ENCODE peak calls at places on chromosome 4, in six cellular contexts. One of them, this sample, is unnamed. For H3K4me1, the result is how much of the 10 kb centered on the place peaks cover.

GRCh38 chr4:171582961-171583581 is 230.1 kb upstream of the GALNTL6 start:
- DNase-seq in pancreas: no peak
- DNase-seq in astrocyte: no peak
- DNase-seq in CD4-positive, CD25-positive, alpha-beta regulatory T cell: no peak
- DNase-seq in psoas muscle: no peak
- DNase-seq in Peyer's patch: no peak
- DNase-seq in this sample: no peak

GRCh38 chr4:181008164-181008563 is 1235.0 kb upstream of the TENM3 start:
- DNase-seq in pancreas: no peak
- DNase-seq in astrocyte: peak
- DNase-seq in CD4-positive, CD25-positive, alpha-beta regulatory T cell: no peak
- DNase-seq in psoas muscle: no peak
- DNase-seq in Peyer's patch: no peak
- DNase-seq in this sample: no peak

GRCh38 chr4:107046261-107046660 is 10.1 kb upstream of the DKK2 start:
- DNase-seq in pancreas: no peak
- DNase-seq in astrocyte: no peak
- DNase-seq in CD4-positive, CD25-positive, alpha-beta regulatory T cell: no peak
- DNase-seq in psoas muscle: no peak
- DNase-seq in Peyer's patch: no peak
- DNase-seq in this sample: no peak

GRCh38 chr4:48262926-48263325 is 6.7 kb downstream of the TEC start:
- DNase-seq in pancreas: no peak
- DNase-seq in astrocyte: peak
- DNase-seq in CD4-positive, CD25-positive, alpha-beta regulatory T cell: no peak
- DNase-seq in psoas muscle: no peak
- DNase-seq in Peyer's patch: no peak
- DNase-seq in this sample: no peak

GRCh38 chr4:2248821-2249261 is 6.9 kb upstream of the HAUS3 start:
- DNase-seq in pancreas: peak
- DNase-seq in astrocyte: no peak
- DNase-seq in CD4-positive, CD25-positive, alpha-beta regulatory T cell: no peak
- DNase-seq in psoas muscle: peak
- DNase-seq in Peyer's patch: peak
- DNase-seq in this sample: no peak

GRCh38 chr4:78446607-78447006 is 105.0 kb upstream of the ANXA3 start:
- DNase-seq in pancreas: no peak
- DNase-seq in astrocyte: no peak
- DNase-seq in CD4-positive, CD25-positive, alpha-beta regulatory T cell: no peak
- DNase-seq in psoas muscle: no peak
- DNase-seq in Peyer's patch: no peak
- DNase-seq in this sample: no peak

GRCh38 chr4:166252487-166253402 is 379.7 kb downstream of the TLL1 start:
- DNase-seq in pancreas: no peak
- DNase-seq in astrocyte: no peak
- DNase-seq in CD4-positive, CD25-positive, alpha-beta regulatory T cell: no peak
- DNase-seq in psoas muscle: no peak
- DNase-seq in Peyer's patch: no peak
- DNase-seq in this sample: no peak

GRCh38 chr4:129532573-129532972 is 436.6 kb downstream of the C4orf33 start:
- DNase-seq in pancreas: no peak
- DNase-seq in astrocyte: no peak
- DNase-seq in CD4-positive, CD25-positive, alpha-beta regulatory T cell: no peak
- DNase-seq in psoas muscle: no peak
- DNase-seq in Peyer's patch: no peak
- DNase-seq in this sample: no peak

GRCh38 chr4:114782842-114783595 is 184.4 kb downstream of the UGT8 start:
- DNase-seq in pancreas: no peak
- DNase-seq in astrocyte: peak
- DNase-seq in CD4-positive, CD25-positive, alpha-beta regulatory T cell: no peak
- DNase-seq in psoas muscle: no peak
- DNase-seq in Peyer's patch: no peak
- DNase-seq in this sample: no peak

GRCh38 chr4:108796173-108796572 is 33.3 kb upstream of the ETNPPL start:
- DNase-seq in pancreas: no peak
- DNase-seq in astrocyte: no peak
- DNase-seq in CD4-positive, CD25-positive, alpha-beta regulatory T cell: no peak
- DNase-seq in psoas muscle: no peak
- DNase-seq in Peyer's patch: no peak
- DNase-seq in this sample: no peak

GRCh38 chr4:82988323-82988832 is 22.2 kb downstream of the LIN54 start:
- DNase-seq in pancreas: no peak
- DNase-seq in astrocyte: peak
- DNase-seq in CD4-positive, CD25-positive, alpha-beta regulatory T cell: no peak
- DNase-seq in psoas muscle: no peak
- DNase-seq in Peyer's patch: no peak
- DNase-seq in this sample: no peak

GRCh38 chr4:73723945-73724344 is 16.4 kb upstream of the CXCL8 start:
- DNase-seq in pancreas: no peak
- DNase-seq in astrocyte: no peak
- DNase-seq in CD4-positive, CD25-positive, alpha-beta regulatory T cell: no peak
- DNase-seq in psoas muscle: no peak
- DNase-seq in Peyer's patch: no peak
- DNase-seq in this sample: no peak

GRCh38 chr4:73721901-73722300 is 18.5 kb upstream of the CXCL8 start:
- DNase-seq in pancreas: no peak
- DNase-seq in astrocyte: no peak
- DNase-seq in CD4-positive, CD25-positive, alpha-beta regulatory T cell: no peak
- DNase-seq in psoas muscle: no peak
- DNase-seq in Peyer's patch: no peak
- DNase-seq in this sample: no peak

GRCh38 chr4:73718375-73719373 is 21.7 kb upstream of the CXCL8 start:
- DNase-seq in pancreas: no peak
- DNase-seq in astrocyte: peak
- DNase-seq in CD4-positive, CD25-positive, alpha-beta regulatory T cell: no peak
- DNase-seq in psoas muscle: no peak
- DNase-seq in Peyer's patch: no peak
- DNase-seq in this sample: no peak

GRCh38 chr4:73723029-73723428 is 17.3 kb upstream of the CXCL8 start:
- DNase-seq in pancreas: no peak
- DNase-seq in astrocyte: peak
- DNase-seq in CD4-positive, CD25-positive, alpha-beta regulatory T cell: no peak
- DNase-seq in psoas muscle: no peak
- DNase-seq in Peyer's patch: no peak
- DNase-seq in this sample: no peak

GRCh38 chr4:73721419-73721818 is 18.9 kb upstream of the CXCL8 start:
- DNase-seq in pancreas: no peak
- DNase-seq in astrocyte: peak
- DNase-seq in CD4-positive, CD25-positive, alpha-beta regulatory T cell: no peak
- DNase-seq in psoas muscle: no peak
- DNase-seq in Peyer's patch: no peak
- DNase-seq in this sample: no peak
- H3K4me1 ChIP-seq in pancreas: under half
- H3K4me1 ChIP-seq in astrocyte: under half
- H3K4me1 ChIP-seq in CD4-positive, CD25-positive, alpha-beta regulatory T cell: under half
- H3K4me1 ChIP-seq in psoas muscle: under half
- H3K4me1 ChIP-seq in Peyer's patch: under half
- H3K4me1 ChIP-seq in this sample: under half

GRCh38 chr4:119665718-119666117 is 37.1 kb upstream of the PDE5A start:
- DNase-seq in pancreas: no peak
- DNase-seq in astrocyte: no peak
- DNase-seq in CD4-positive, CD25-positive, alpha-beta regulatory T cell: no peak
- DNase-seq in psoas muscle: no peak
- DNase-seq in Peyer's patch: no peak
- DNase-seq in this sample: no peak
- H3K27ac ChIP-seq in pancreas: no peak
- H3K27ac ChIP-seq in astrocyte: no peak
- H3K27ac ChIP-seq in CD4-positive, CD25-positive, alpha-beta regulatory T cell: no peak
- H3K27ac ChIP-seq in psoas muscle: no peak
- H3K27ac ChIP-seq in Peyer's patch: no peak
- H3K27ac ChIP-seq in this sample: no peak

GRCh38 chr4:52870225-52870624 is 8.1 kb downstream of the RASL11B start:
- DNase-seq in pancreas: no peak
- DNase-seq in astrocyte: no peak
- DNase-seq in CD4-positive, CD25-positive, alpha-beta regulatory T cell: no peak
- DNase-seq in psoas muscle: no peak
- DNase-seq in Peyer's patch: no peak
- DNase-seq in this sample: no peak
- H3K4me1 ChIP-seq in pancreas: under half
- H3K4me1 ChIP-seq in astrocyte: under half
- H3K4me1 ChIP-seq in CD4-positive, CD25-positive, alpha-beta regulatory T cell: under half
- H3K4me1 ChIP-seq in psoas muscle: under half
- H3K4me1 ChIP-seq in Peyer's patch: under half
- H3K4me1 ChIP-seq in this sample: under half

DNA sequence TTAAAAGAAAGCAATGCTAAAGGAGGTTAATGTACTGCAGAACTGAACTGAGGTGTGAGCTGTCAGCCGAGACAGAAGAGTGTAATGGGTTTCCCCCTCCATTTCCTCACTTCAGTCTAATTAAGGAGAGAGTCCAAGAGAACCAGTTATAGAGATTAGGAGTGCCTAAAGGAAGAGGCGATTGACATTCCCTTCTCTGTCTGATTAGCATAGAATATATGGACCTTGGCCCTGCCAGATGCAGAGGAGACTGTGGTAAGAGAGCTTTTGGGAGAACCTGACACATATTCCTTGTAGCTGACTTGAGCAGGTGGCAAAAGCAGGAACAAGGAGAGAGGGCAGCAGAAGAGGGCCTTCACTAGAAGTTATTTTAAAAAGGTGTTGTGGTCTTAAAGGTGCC is 137.5 kb upstream of the INPP4B start:
- DNase-seq in pancreas: no peak
- DNase-seq in astrocyte: no peak
- DNase-seq in CD4-positive, CD25-positive, alpha-beta regulatory T cell: no peak
- DNase-seq in psoas muscle: no peak
- DNase-seq in Peyer's patch: no peak
- DNase-seq in this sample: no peak
- H3K27ac ChIP-seq in pancreas: no peak
- H3K27ac ChIP-seq in astrocyte: no peak
- H3K27ac ChIP-seq in CD4-positive, CD25-positive, alpha-beta regulatory T cell: no peak
- H3K27ac ChIP-seq in psoas muscle: no peak
- H3K27ac ChIP-seq in Peyer's patch: no peak
- H3K27ac ChIP-seq in this sample: no peak

GRCh38 chr4:52369649-52370048 is 289.5 kb downstream of the USP46 start:
- DNase-seq in pancreas: no peak
- DNase-seq in astrocyte: no peak
- DNase-seq in CD4-positive, CD25-positive, alpha-beta regulatory T cell: no peak
- DNase-seq in psoas muscle: no peak
- DNase-seq in Peyer's patch: no peak
- DNase-seq in this sample: no peak
- H3K4me1 ChIP-seq in pancreas: under half
- H3K4me1 ChIP-seq in astrocyte: under half
- H3K4me1 ChIP-seq in CD4-positive, CD25-positive, alpha-beta regulatory T cell: under half
- H3K4me1 ChIP-seq in psoas muscle: under half
- H3K4me1 ChIP-seq in Peyer's patch: under half
- H3K4me1 ChIP-seq in this sample: under half

GRCh38 chr4:38135201-38135600 is 175.0 kb downstream of the PTTG2 start:
- DNase-seq in pancreas: no peak
- DNase-seq in astrocyte: no peak
- DNase-seq in CD4-positive, CD25-positive, alpha-beta regulatory T cell: no peak
- DNase-seq in psoas muscle: no peak
- DNase-seq in Peyer's patch: no peak
- DNase-seq in this sample: no peak

GRCh38 chr4:38136604-38137003 is 176.4 kb downstream of the PTTG2 start:
- DNase-seq in pancreas: no peak
- DNase-seq in astrocyte: no peak
- DNase-seq in CD4-positive, CD25-positive, alpha-beta regulatory T cell: no peak
- DNase-seq in psoas muscle: no peak
- DNase-seq in Peyer's patch: no peak
- DNase-seq in this sample: no peak

GRCh38 chr4:38138363-38138762 is 178.2 kb downstream of the PTTG2 start:
- DNase-seq in pancreas: no peak
- DNase-seq in astrocyte: no peak
- DNase-seq in CD4-positive, CD25-positive, alpha-beta regulatory T cell: no peak
- DNase-seq in psoas muscle: no peak
- DNase-seq in Peyer's patch: no peak
- DNase-seq in this sample: no peak

GRCh38 chr4:38139187-38139586 is 179.0 kb downstream of the PTTG2 start:
- DNase-seq in pancreas: no peak
- DNase-seq in astrocyte: no peak
- DNase-seq in CD4-positive, CD25-positive, alpha-beta regulatory T cell: no peak
- DNase-seq in psoas muscle: no peak
- DNase-seq in Peyer's patch: no peak
- DNase-seq in this sample: no peak

DNA sequence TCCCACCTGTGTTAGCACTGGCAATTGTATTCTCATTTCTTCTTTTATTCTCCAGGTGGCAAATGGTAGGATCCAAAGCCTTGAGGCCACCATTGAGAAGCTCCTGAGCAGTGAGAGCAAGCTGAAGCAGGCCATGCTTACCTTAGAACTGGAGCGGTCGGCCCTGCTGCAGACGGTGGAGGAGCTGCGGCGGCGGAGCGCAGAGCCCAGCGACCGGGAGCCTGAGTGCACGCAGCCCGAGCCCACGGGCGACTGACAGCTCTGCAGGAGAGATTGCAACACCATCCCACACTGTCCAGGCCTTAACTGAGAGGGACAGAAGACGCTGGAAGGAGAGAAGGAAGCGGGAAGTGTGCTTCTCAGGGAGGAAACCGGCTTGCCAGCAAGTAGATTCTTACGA is 176.9 kb downstream of the PTTG2 start:
- DNase-seq in pancreas: no peak
- DNase-seq in astrocyte: no peak
- DNase-seq in CD4-positive, CD25-positive, alpha-beta regulatory T cell: no peak
- DNase-seq in psoas muscle: no peak
- DNase-seq in Peyer's patch: no peak
- DNase-seq in this sample: no peak
- H3K27ac ChIP-seq in pancreas: no peak
- H3K27ac ChIP-seq in astrocyte: no peak
- H3K27ac ChIP-seq in CD4-positive, CD25-positive, alpha-beta regulatory T cell: no peak
- H3K27ac ChIP-seq in psoas muscle: no peak
- H3K27ac ChIP-seq in Peyer's patch: no peak
- H3K27ac ChIP-seq in this sample: no peak

GRCh38 chr4:153137168-153137567 is 67.1 kb upstream of the TRIM2 start:
- DNase-seq in pancreas: no peak
- DNase-seq in astrocyte: peak
- DNase-seq in CD4-positive, CD25-positive, alpha-beta regulatory T cell: no peak
- DNase-seq in psoas muscle: no peak
- DNase-seq in Peyer's patch: no peak
- DNase-seq in this sample: no peak
- H3K4me1 ChIP-seq in pancreas: under half
- H3K4me1 ChIP-seq in astrocyte: under half
- H3K4me1 ChIP-seq in CD4-positive, CD25-positive, alpha-beta regulatory T cell: under half
- H3K4me1 ChIP-seq in psoas muscle: under half
- H3K4me1 ChIP-seq in Peyer's patch: under half
- H3K4me1 ChIP-seq in this sample: under half

This sample was measured in thoracic aorta.